ENCODE peak calls at places on chromosomes 11 and 22, in nine cellular contexts. E is fibroblast of villous mesenchyme; K is SK-N-SH; J is neural crest cell; G is fibroblast of pulmonary artery; Z is activated CD8-positive, alpha-beta T cell treated with anti-CD3 and anti-CD28 coated beads for 36 hours; O is fibroblast of the aortic adventitia; H is ovary; N is lower lobe of right lung. M is an unnamed sample.

GRCh38 chr11:16040151-16040550 is 316.2 kb downstream of the SOX6 start:
- DNase-seq in Z (no peak), K (no peak), N (no peak), E (peak; percentile 9), G (no peak), J (no peak), O (no peak), H (no peak), M (no peak)

GRCh38 chr11:65391007-65391406 is 4.6 kb downstream of the FRMD8 start:
- DNase-seq in K (no peak), H (peak; percentile 23), E (peak; percentile 61), O (no peak), G (peak; percentile 41), N (no peak), Z (no peak), J (peak; percentile 19), M (no peak)

GRCh38 chr11:77523712-77524111 is 49.8 kb upstream of the PAK1 start:
- DNase-seq in N (no peak), G (no peak), O (no peak), E (no peak), J (no peak), Z (no peak), H (no peak), K (no peak), M (no peak)

GRCh38 chr22:50252081-50253045 is 1.3 kb upstream of the HDAC10 start:
- DNase-seq in H (peak; percentile 79), E (peak; percentile 62), O (peak; percentile 65), N (peak; percentile 83), K (peak; percentile 83), Z (peak; percentile 86), G (peak; percentile 66), J (peak; percentile 52), M (peak; percentile 53)

GRCh38 chr11:124536520-124536919 is 6.9 kb downstream of the OR8B12 start:
- DNase-seq in H (no peak), G (peak; percentile 92), E (peak; percentile 81), Z (no peak), N (peak; percentile 56), O (peak; percentile 30), K (no peak), J (no peak), M (no peak)

GRCh38 chr11:125201525-125202121 is 37.1 kb downstream of the PKNOX2 start:
- DNase-seq in J (no peak), E (no peak), K (no peak), Z (no peak), O (peak; percentile 55), H (peak; percentile 65), N (no peak), G (peak; percentile 27), M (no peak)

GRCh38 chr11:36455658-36456111 is 54.4 kb downstream of the TRAF6 start:
- DNase-seq in O (peak; percentile 95), N (no peak), Z (no peak), G (peak; percentile 97), H (peak; percentile 66), J (peak; percentile 16), K (peak; percentile 35), E (peak; percentile 100), M (no peak)

GRCh38 chr22:45317551-45318167 is 7.9 kb downstream of the FAM118A start:
- DNase-seq in K (peak; percentile 70), O (peak; percentile 85), H (no peak), N (no peak), J (no peak), G (peak; percentile 53), Z (peak; percentile 37), E (peak; percentile 56), M (no peak)

GRCh38 chr22:32587449-32587848 is 112.8 kb downstream of the FBXO7 start:
- DNase-seq in J (no peak), H (no peak), G (peak; percentile 62), N (no peak), K (no peak), E (peak; percentile 96), Z (no peak), O (peak; percentile 66), M (no peak)

GRCh38 chr11:134973801-134974200 is 561.8 kb upstream of the B3GAT1 start:
- DNase-seq in O (no peak), E (no peak), H (no peak), G (no peak), Z (no peak), K (no peak), N (no peak), J (no peak), M (no peak)

GRCh38 chr11:118924591-118925585 is 838 bp downstream of the BCL9L start:
- DNase-seq in Z (peak; percentile 74), N (peak; percentile 71), E (no peak), K (peak; percentile 90), H (peak; percentile 65), G (no peak), J (no peak), O (peak; percentile 39), M (peak; percentile 42)

GRCh38 chr11:134951305-134951700 is 539.3 kb upstream of the B3GAT1 start:
- DNase-seq in Z (no peak), G (peak; percentile 68), H (no peak), O (peak; percentile 72), J (no peak), K (no peak), E (peak; percentile 2), N (no peak), M (no peak)

GRCh38 chr11:114040706-114041211 is 18.8 kb upstream of the ZBTB16 start:
- DNase-seq in Z (no peak), H (no peak), E (peak; percentile 95), N (no peak), K (no peak), J (no peak), G (peak; percentile 76), O (no peak), M (no peak)

GRCh38 chr11:85118151-85118550 is 509.0 kb downstream of the DLG2 start:
- DNase-seq in E (no peak), O (no peak), G (no peak), J (no peak), Z (no peak), H (no peak), K (no peak), N (no peak), M (no peak)

GRCh38 chr11:118619444-118620205 is 12.2 kb downstream of the PHLDB1 start:
- DNase-seq in N (peak; percentile 35), G (peak; percentile 98), H (peak; percentile 28), K (no peak), O (peak; percentile 97), Z (no peak), E (peak; percentile 97), J (no peak), M (no peak)

DNA sequence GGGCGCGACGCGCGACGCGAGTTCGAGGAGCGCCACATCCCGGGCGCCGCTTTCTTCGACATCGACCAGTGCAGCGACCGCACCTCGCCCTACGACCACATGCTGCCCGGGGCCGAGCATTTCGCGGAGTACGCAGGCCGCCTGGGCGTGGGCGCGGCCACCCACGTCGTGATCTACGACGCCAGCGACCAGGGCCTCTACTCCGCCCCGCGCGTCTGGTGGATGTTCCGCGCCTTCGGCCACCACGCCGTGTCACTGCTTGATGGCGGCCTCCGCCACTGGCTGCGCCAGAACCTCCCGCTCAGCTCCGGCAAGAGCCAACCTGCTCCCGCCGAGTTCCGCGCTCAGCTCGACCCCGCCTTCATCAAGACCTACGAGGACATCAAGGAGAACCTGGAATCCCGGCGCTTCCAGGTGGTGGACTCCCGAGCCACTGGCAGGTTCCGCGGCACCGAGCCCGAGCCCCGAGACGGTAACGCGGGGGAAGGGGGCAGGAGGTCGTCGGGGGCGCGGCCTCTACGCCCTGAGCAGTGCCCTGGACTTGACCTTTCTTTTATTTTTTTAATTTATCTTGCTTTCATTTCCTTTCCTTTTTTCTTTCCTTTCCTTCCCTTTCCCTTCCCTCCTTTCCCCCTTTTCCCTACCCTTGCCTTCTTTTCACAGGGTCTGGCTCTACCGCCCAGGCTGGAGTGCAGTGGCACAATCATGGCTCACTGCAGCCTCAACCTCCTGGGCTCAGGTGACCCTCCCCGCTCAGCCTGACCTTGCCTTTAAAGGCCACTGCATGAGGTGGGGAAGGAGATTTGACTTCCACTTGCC is 5.0 kb downstream of the MPST start:
- DNase-seq in E (no peak), N (no peak), G (no peak), H (no peak), Z (no peak), O (no peak), J (no peak), K (no peak), M (no peak)
- TF ChIP-seq CTCF in E (no peak), N (no peak), G (no peak), H (no peak), Z (no peak), O (no peak), J (no peak), K (no peak), M (no peak)

DNA sequence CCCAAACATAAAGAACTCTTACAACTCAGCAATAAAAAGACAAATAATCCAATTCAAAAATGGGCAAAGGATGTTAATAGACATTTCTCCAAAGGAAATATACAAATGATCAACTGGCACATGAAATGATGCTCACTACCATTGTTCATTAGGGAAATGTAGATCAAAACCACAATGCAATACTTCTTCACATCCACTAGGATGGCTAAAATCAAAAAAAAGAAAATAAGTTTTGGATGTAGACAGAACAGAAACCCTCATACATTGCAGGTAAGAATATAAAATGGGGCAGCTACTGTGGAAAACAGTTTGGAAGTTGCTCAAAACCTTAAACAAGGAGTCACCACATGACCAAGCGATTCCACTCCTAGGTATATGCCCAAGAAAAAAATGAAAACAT is 16.3 kb downstream of the SIK3 start:
- DNase-seq in E (no peak), K (no peak), H (no peak), O (no peak), N (no peak), J (no peak), Z (no peak), G (no peak), M (no peak)
- TF ChIP-seq CTCF in E (no peak), K (peak; percentile 28), H (no peak), O (no peak), N (no peak), J (peak; percentile 49), Z (peak; percentile 22), G (no peak), M (peak; percentile 22)

GRCh38 chr22:46842606-46843005 is 80.2 kb downstream of the TBC1D22A start:
- DNase-seq in J (no peak), E (no peak), N (no peak), G (no peak), O (no peak), K (no peak), H (no peak), Z (no peak), M (no peak)
- TF ChIP-seq CTCF in J (no peak), E (no peak), N (no peak), G (no peak), O (no peak), K (no peak), H (no peak), Z (no peak), M (no peak)

DNA sequence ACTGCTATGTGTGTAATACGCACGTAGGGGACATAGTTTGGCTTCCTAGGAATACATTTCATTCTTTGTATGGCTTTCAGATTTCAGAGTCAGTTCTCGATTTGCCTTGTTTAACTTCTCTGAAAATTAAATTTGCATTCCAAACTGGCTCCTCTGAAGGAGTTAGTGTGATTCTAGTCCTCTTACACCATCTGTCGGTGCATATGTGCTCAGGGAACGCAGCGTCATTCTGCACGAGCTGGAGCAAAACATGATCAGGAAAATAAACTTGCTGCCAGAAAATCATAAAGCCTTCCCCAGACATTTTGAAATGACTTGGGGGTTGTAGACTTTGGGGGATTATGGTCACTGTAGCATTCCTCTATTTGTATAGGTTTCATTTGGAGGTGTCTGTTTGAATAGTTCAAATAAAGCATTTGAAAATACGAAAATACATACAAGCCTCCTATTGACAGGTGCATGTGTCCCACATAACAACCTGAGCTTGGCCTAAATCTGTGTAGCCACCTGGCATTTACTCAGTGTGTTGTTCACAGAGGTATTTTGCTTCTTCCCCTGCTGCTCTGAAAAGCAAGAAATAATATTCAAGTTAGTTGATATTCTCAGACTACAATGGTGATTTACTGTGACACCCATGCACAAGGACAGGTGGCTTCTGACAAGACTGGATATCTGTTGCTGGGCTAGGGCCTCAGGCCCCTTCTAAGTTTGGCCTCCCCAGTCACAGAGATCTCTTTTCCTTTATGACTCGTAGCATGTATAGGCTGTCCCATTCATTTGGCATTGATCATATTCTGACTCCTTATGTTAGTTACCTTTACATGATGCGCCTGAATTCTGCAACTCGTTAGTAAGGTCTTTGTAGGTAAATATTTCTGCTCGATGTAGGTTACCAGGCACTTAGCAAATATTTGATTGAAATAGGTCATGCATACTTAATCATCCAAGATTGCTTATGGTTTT is 81.6 kb upstream of the SORL1-AS1 start:
- DNase-seq in Z (no peak), H (peak; percentile 29), O (peak; percentile 63), N (no peak), J (no peak), G (peak; percentile 26), E (peak; percentile 32), K (no peak), M (no peak)
- TF ChIP-seq CTCF in Z (no peak), H (peak; percentile 57), O (peak; percentile 67), N (peak; percentile 27), J (no peak), G (peak; percentile 26), E (peak; percentile 51), K (no peak), M (no peak)

M was measured in MM.1S.